ENCODE peak calls at places on chromosomes 3 and 15, in nine cellular contexts. One of them, this sample, is unnamed.

GRCh38 chr3:52432631-52433030 is 12.3 kb downstream of the SEMA3G start:
- DNase-seq in activated CD8-positive, alpha-beta T cell treated with anti-CD3 and anti-CD28 coated beads for 36 hours: no peak
- DNase-seq in HCT116: no peak
- DNase-seq in posterior cingulate gyrus: no peak
- DNase-seq in NCI-H1092: no peak
- DNase-seq in central memory CD4-positive, alpha-beta T cell: no peak
- DNase-seq in uterus: peak
- DNase-seq in anterior cingulate cortex: no peak
- DNase-seq in EL: no peak
- DNase-seq in this sample: no peak

GRCh38 chr3:168094580-168094876 is 1.2 kb downstream of the GOLIM4 start:
- DNase-seq in activated CD8-positive, alpha-beta T cell treated with anti-CD3 and anti-CD28 coated beads for 36 hours: no peak
- DNase-seq in HCT116: no peak
- DNase-seq in posterior cingulate gyrus: peak
- DNase-seq in NCI-H1092: no peak
- DNase-seq in central memory CD4-positive, alpha-beta T cell: no peak
- DNase-seq in uterus: no peak
- DNase-seq in anterior cingulate cortex: no peak
- DNase-seq in EL: no peak
- DNase-seq in this sample: no peak

GRCh38 chr3:119630562-119631329 is 29.6 kb downstream of the POPDC2 start:
- DNase-seq in activated CD8-positive, alpha-beta T cell treated with anti-CD3 and anti-CD28 coated beads for 36 hours: no peak
- DNase-seq in HCT116: no peak
- DNase-seq in posterior cingulate gyrus: no peak
- DNase-seq in NCI-H1092: no peak
- DNase-seq in central memory CD4-positive, alpha-beta T cell: no peak
- DNase-seq in uterus: peak
- DNase-seq in anterior cingulate cortex: no peak
- DNase-seq in EL: peak
- DNase-seq in this sample: peak

GRCh38 chr15:82803793-82804574 is 1.9 kb downstream of the FSD2 start:
- DNase-seq in activated CD8-positive, alpha-beta T cell treated with anti-CD3 and anti-CD28 coated beads for 36 hours: no peak
- DNase-seq in HCT116: no peak
- DNase-seq in posterior cingulate gyrus: no peak
- DNase-seq in NCI-H1092: no peak
- DNase-seq in central memory CD4-positive, alpha-beta T cell: no peak
- DNase-seq in uterus: no peak
- DNase-seq in anterior cingulate cortex: no peak
- DNase-seq in EL: no peak
- DNase-seq in this sample: no peak

GRCh38 chr3:9040996-9041395 is 77.7 kb upstream of the RAD18 start:
- DNase-seq in activated CD8-positive, alpha-beta T cell treated with anti-CD3 and anti-CD28 coated beads for 36 hours: no peak
- DNase-seq in HCT116: no peak
- DNase-seq in posterior cingulate gyrus: no peak
- DNase-seq in NCI-H1092: no peak
- DNase-seq in central memory CD4-positive, alpha-beta T cell: no peak
- DNase-seq in uterus: no peak
- DNase-seq in anterior cingulate cortex: no peak
- DNase-seq in EL: no peak
- DNase-seq in this sample: no peak

GRCh38 chr3:31157893-31158620 is 263.6 kb upstream of the GADL1 start:
- DNase-seq in activated CD8-positive, alpha-beta T cell treated with anti-CD3 and anti-CD28 coated beads for 36 hours: no peak
- DNase-seq in HCT116: no peak
- DNase-seq in posterior cingulate gyrus: no peak
- DNase-seq in NCI-H1092: no peak
- DNase-seq in central memory CD4-positive, alpha-beta T cell: no peak
- DNase-seq in uterus: no peak
- DNase-seq in anterior cingulate cortex: no peak
- DNase-seq in EL: peak
- DNase-seq in this sample: no peak

GRCh38 chr3:13673207-13673606 is 124.3 kb downstream of the FBLN2 start:
- DNase-seq in activated CD8-positive, alpha-beta T cell treated with anti-CD3 and anti-CD28 coated beads for 36 hours: no peak
- DNase-seq in HCT116: no peak
- DNase-seq in posterior cingulate gyrus: no peak
- DNase-seq in NCI-H1092: no peak
- DNase-seq in central memory CD4-positive, alpha-beta T cell: no peak
- DNase-seq in uterus: no peak
- DNase-seq in anterior cingulate cortex: no peak
- DNase-seq in EL: no peak
- DNase-seq in this sample: no peak

GRCh38 chr3:67415504-67415903 is 238.9 kb downstream of the SUCLG2 start:
- DNase-seq in activated CD8-positive, alpha-beta T cell treated with anti-CD3 and anti-CD28 coated beads for 36 hours: no peak
- DNase-seq in HCT116: no peak
- DNase-seq in posterior cingulate gyrus: no peak
- DNase-seq in NCI-H1092: no peak
- DNase-seq in central memory CD4-positive, alpha-beta T cell: no peak
- DNase-seq in uterus: no peak
- DNase-seq in anterior cingulate cortex: no peak
- DNase-seq in EL: peak
- DNase-seq in this sample: no peak

GRCh38 chr3:61922118-61922517 is 360.7 kb downstream of the PTPRG start:
- DNase-seq in activated CD8-positive, alpha-beta T cell treated with anti-CD3 and anti-CD28 coated beads for 36 hours: no peak
- DNase-seq in HCT116: no peak
- DNase-seq in posterior cingulate gyrus: no peak
- DNase-seq in NCI-H1092: no peak
- DNase-seq in central memory CD4-positive, alpha-beta T cell: no peak
- DNase-seq in uterus: no peak
- DNase-seq in anterior cingulate cortex: no peak
- DNase-seq in EL: peak
- DNase-seq in this sample: no peak

GRCh38 chr3:19267040-19267439 is 118.7 kb downstream of the KCNH8 start:
- DNase-seq in activated CD8-positive, alpha-beta T cell treated with anti-CD3 and anti-CD28 coated beads for 36 hours: no peak
- DNase-seq in HCT116: no peak
- DNase-seq in posterior cingulate gyrus: no peak
- DNase-seq in NCI-H1092: no peak
- DNase-seq in central memory CD4-positive, alpha-beta T cell: no peak
- DNase-seq in uterus: no peak
- DNase-seq in anterior cingulate cortex: no peak
- DNase-seq in EL: no peak
- DNase-seq in this sample: no peak

This sample was measured in psoas muscle.